ENCODE peak calls at places on chromosomes 6 and 20, in seven cellular contexts. W, V, I, B, Y, T and G are unnamed samples.

GRCh38 chr20:32437391-32438074 is 79.4 kb downstream of the ASXL1 start:
- DNase-seq in W (no peak), V (no peak), I (no peak), B (no peak), Y (no peak), T (no peak), G (no peak)

GRCh38 chr6:119349041-119349340 is 570 bp downstream of the MAN1A1 start:
- DNase-seq in W (no peak), V (no peak), I (no peak), B (peak; percentile 12), Y (no peak), T (no peak), G (no peak)

GRCh38 chr20:64161595-64162238 is 2.5 kb upstream of the MYT1 start:
- DNase-seq in W (peak; percentile 53), V (peak; percentile 60), I (no peak), B (peak; percentile 51), Y (no peak), T (no peak), G (peak; percentile 18)

GRCh38 chr6:11780097-11780428 is 1.5 kb upstream of the ADTRP start:
- DNase-seq in W (no peak), V (no peak), I (no peak), B (no peak), Y (no peak), T (no peak), G (no peak)

GRCh38 chr6:126773122-126773805 is 345.2 kb upstream of the RSPO3 start:
- DNase-seq in W (no peak), V (no peak), I (no peak), B (peak; percentile 37), Y (no peak), T (no peak), G (no peak)

GRCh38 chr6:105111871-105112270 is 67.9 kb downstream of the POPDC3 start:
- DNase-seq in W (no peak), V (no peak), I (no peak), B (no peak), Y (no peak), T (no peak), G (no peak)

GRCh38 chr6:127384007-127384406 is 40.6 kb upstream of the ECHDC1 start:
- DNase-seq in W (no peak), V (no peak), I (no peak), B (no peak), Y (no peak), T (no peak), G (no peak)

GRCh38 chr6:106886922-106887797 is 87.4 kb downstream of the CD24 start:
- DNase-seq in W (no peak), V (peak; percentile 39), I (no peak), B (no peak), Y (no peak), T (no peak), G (no peak)

GRCh38 chr6:139109558-139109957 is 25.3 kb upstream of the HECA start:
- DNase-seq in W (no peak), V (no peak), I (no peak), B (no peak), Y (no peak), T (no peak), G (no peak)

GRCh38 chr6:169337881-169338445 is 84.3 kb upstream of the THBS2 start:
- DNase-seq in W (no peak), V (no peak), I (no peak), B (peak; percentile 55), Y (no peak), T (no peak), G (no peak)

GRCh38 chr6:33724281-33725023 is 13.0 kb upstream of the UQCC2 start:
- DNase-seq in W (no peak), V (no peak), I (no peak), B (no peak), Y (no peak), T (no peak), G (no peak)

GRCh38 chr6:27133281-27134227 is 113.9 kb upstream of the PRSS16 start:
- DNase-seq in W (peak; percentile 43), V (peak; percentile 82), I (no peak), B (peak; percentile 40), Y (no peak), T (peak; percentile 66), G (peak; percentile 85)

GRCh38 chr6:19368511-19368910 is 468.7 kb upstream of the ID4 start:
- DNase-seq in W (no peak), V (peak; percentile 76), I (no peak), B (peak; percentile 52), Y (no peak), T (no peak), G (no peak)

GRCh38 chr20:44897133-44897532 is 11.6 kb downstream of the YWHAB start:
- DNase-seq in W (no peak), V (no peak), I (no peak), B (no peak), Y (no peak), T (no peak), G (no peak)

GRCh38 chr6:8329592-8329991 is 105.8 kb downstream of the SLC35B3 start:
- DNase-seq in W (no peak), V (no peak), I (no peak), B (no peak), Y (no peak), T (no peak), G (no peak)

GRCh38 chr20:10519361-10520048 is 84.4 kb downstream of the SLX4IP start:
- DNase-seq in W (no peak), V (peak; percentile 88), I (no peak), B (no peak), Y (peak; percentile 55), T (no peak), G (no peak)

GRCh38 chr6:53643481-53643965 is 22.0 kb downstream of the KLHL31 start:
- DNase-seq in W (no peak), V (no peak), I (no peak), B (no peak), Y (no peak), T (no peak), G (no peak)

GRCh38 chr6:111971866-111972532 is 81.9 kb upstream of the CCN6 start:
- DNase-seq in W (no peak), V (no peak), I (no peak), B (no peak), Y (no peak), T (no peak), G (no peak)

GRCh38 chr6:145137425-145137824 is 597.9 kb downstream of the EPM2A start:
- DNase-seq in W (no peak), V (peak; percentile 52), I (no peak), B (peak; percentile 10), Y (no peak), T (no peak), G (no peak)

GRCh38 chr6:69843189-69843588 is 23.2 kb upstream of the COL19A1 start:
- DNase-seq in W (no peak), V (no peak), I (no peak), B (no peak), Y (no peak), T (no peak), G (no peak)

GRCh38 chr6:111712398-111712797 is 106.7 kb upstream of the TRAF3IP2 start:
- DNase-seq in W (no peak), V (peak; percentile 40), I (no peak), B (peak; percentile 56), Y (no peak), T (no peak), G (no peak)